ENCODE peak calls at places on chromosomes 12 and 14, in five cellular contexts. One of them, this sample, is unnamed. For H3K27me3, the result is how much of the 10 kb centered on the place peaks cover.

GRCh38 chr12:19833775-19834501 is 394.6 kb downstream of the AEBP2 start:
- DNase-seq in Panc1: no peak
- DNase-seq in PC-3: peak
- DNase-seq in small intestine: no peak
- DNase-seq in fibroblast of lung: peak
- DNase-seq in this sample: peak

GRCh38 chr12:92136883-92137582 is 8.6 kb downstream of the BTG1 start:
- DNase-seq in Panc1: no peak
- DNase-seq in PC-3: peak
- DNase-seq in small intestine: peak
- DNase-seq in fibroblast of lung: peak
- DNase-seq in this sample: peak

GRCh38 chr12:12562016-12562483 is 613 bp downstream of the DUSP16 start:
- DNase-seq in Panc1: no peak
- DNase-seq in PC-3: peak
- DNase-seq in small intestine: no peak
- DNase-seq in fibroblast of lung: peak
- DNase-seq in this sample: peak

GRCh38 chr12:103697912-103698751 is 111.1 kb downstream of the STAB2 start:
- DNase-seq in Panc1: no peak
- DNase-seq in PC-3: no peak
- DNase-seq in small intestine: no peak
- DNase-seq in fibroblast of lung: no peak
- DNase-seq in this sample: no peak

GRCh38 chr12:110355080-110355479 is 48.4 kb downstream of the ANAPC7 start:
- DNase-seq in Panc1: peak
- DNase-seq in PC-3: peak
- DNase-seq in small intestine: peak
- DNase-seq in fibroblast of lung: peak
- DNase-seq in this sample: peak

GRCh38 chr12:71183846-71184245 is 26.0 kb upstream of the TSPAN8 start:
- DNase-seq in Panc1: no peak
- DNase-seq in PC-3: no peak
- DNase-seq in small intestine: no peak
- DNase-seq in fibroblast of lung: peak
- DNase-seq in this sample: no peak

GRCh38 chr12:100474617-100475016 is 951 bp downstream of the NR1H4 start:
- DNase-seq in Panc1: no peak
- DNase-seq in PC-3: no peak
- DNase-seq in small intestine: peak
- DNase-seq in fibroblast of lung: no peak
- DNase-seq in this sample: no peak

GRCh38 chr12:1972856-1973317 is 31.4 kb downstream of the DCP1B start:
- DNase-seq in Panc1: no peak
- DNase-seq in PC-3: no peak
- DNase-seq in small intestine: no peak
- DNase-seq in fibroblast of lung: peak
- DNase-seq in this sample: peak

GRCh38 chr14:100297320-100298300 is 8.6 kb downstream of the SLC25A29 start:
- DNase-seq in Panc1: no peak
- DNase-seq in PC-3: no peak
- DNase-seq in small intestine: no peak
- DNase-seq in fibroblast of lung: peak
- DNase-seq in this sample: peak

GRCh38 chr14:92794547-92794941 is 439 bp downstream of the GOLGA5 start:
- DNase-seq in Panc1: no peak
- DNase-seq in PC-3: no peak
- DNase-seq in small intestine: no peak
- DNase-seq in fibroblast of lung: peak
- DNase-seq in this sample: peak

GRCh38 chr12:98373019-98373554 is 142.3 kb upstream of the TMPO start:
- DNase-seq in Panc1: no peak
- DNase-seq in PC-3: peak
- DNase-seq in small intestine: peak
- DNase-seq in fibroblast of lung: peak
- DNase-seq in this sample: peak

GRCh38 chr12:73106296-73106695 is 834.1 kb downstream of the TRHDE start:
- DNase-seq in Panc1: no peak
- DNase-seq in PC-3: peak
- DNase-seq in small intestine: no peak
- DNase-seq in fibroblast of lung: no peak
- DNase-seq in this sample: no peak

GRCh38 chr12:116609715-116610114 is 50.5 kb downstream of the MAP1LC3B2 start:
- DNase-seq in Panc1: no peak
- DNase-seq in PC-3: peak
- DNase-seq in small intestine: no peak
- DNase-seq in fibroblast of lung: no peak
- DNase-seq in this sample: peak

GRCh38 chr12:49339464-49339861 is 2.5 kb upstream of the C1QL4 start:
- DNase-seq in Panc1: no peak
- DNase-seq in PC-3: no peak
- DNase-seq in small intestine: peak
- DNase-seq in fibroblast of lung: no peak
- DNase-seq in this sample: no peak

GRCh38 chr12:68613209-68613904 is 2.7 kb downstream of the RAP1B start:
- DNase-seq in Panc1: no peak
- DNase-seq in PC-3: no peak
- DNase-seq in small intestine: peak
- DNase-seq in fibroblast of lung: no peak
- DNase-seq in this sample: no peak

GRCh38 chr12:3527181-3527580 is 36.2 kb downstream of the PRMT8 start:
- DNase-seq in Panc1: no peak
- DNase-seq in PC-3: peak
- DNase-seq in small intestine: no peak
- DNase-seq in fibroblast of lung: peak
- DNase-seq in this sample: peak

GRCh38 chr14:77557391-77557790 is 58.8 kb upstream of the ISM2 start:
- DNase-seq in Panc1: no peak
- DNase-seq in PC-3: no peak
- DNase-seq in small intestine: no peak
- DNase-seq in fibroblast of lung: peak
- DNase-seq in this sample: no peak

GRCh38 chr14:53151867-53152626 is 1.1 kb downstream of the DDHD1 start:
- DNase-seq in Panc1: no peak
- DNase-seq in PC-3: peak
- DNase-seq in small intestine: peak
- DNase-seq in fibroblast of lung: peak
- DNase-seq in this sample: peak

GRCh38 chr14:41604793-41605534 is 1.7 kb upstream of the LRFN5 start:
- DNase-seq in Panc1: no peak
- DNase-seq in PC-3: no peak
- DNase-seq in small intestine: no peak
- DNase-seq in fibroblast of lung: peak
- DNase-seq in this sample: peak

GRCh38 chr12:40033260-40033649 is 72.6 kb downstream of the SLC2A13 start:
- DNase-seq in Panc1: no peak
- DNase-seq in PC-3: no peak
- DNase-seq in small intestine: peak
- DNase-seq in fibroblast of lung: no peak
- DNase-seq in this sample: no peak

GRCh38 chr12:122978507-122978955 is 1.9 kb upstream of the ARL6IP4 start:
- DNase-seq in Panc1: no peak
- DNase-seq in PC-3: no peak
- DNase-seq in small intestine: no peak
- DNase-seq in fibroblast of lung: no peak
- DNase-seq in this sample: no peak

GRCh38 chr12:108972226-108972757 is 48.6 kb downstream of the SVOP start:
- DNase-seq in Panc1: no peak
- DNase-seq in PC-3: no peak
- DNase-seq in small intestine: no peak
- DNase-seq in fibroblast of lung: no peak
- DNase-seq in this sample: no peak

GRCh38 chr12:26713885-26714383 is 119.1 kb downstream of the ITPR2 start:
- DNase-seq in Panc1: no peak
- DNase-seq in PC-3: no peak
- DNase-seq in small intestine: no peak
- DNase-seq in fibroblast of lung: no peak
- DNase-seq in this sample: no peak

GRCh38 chr14:90382491-90383125 is 14.2 kb upstream of the CALM1 start:
- DNase-seq in Panc1: no peak
- DNase-seq in PC-3: peak
- DNase-seq in small intestine: peak
- DNase-seq in fibroblast of lung: peak
- DNase-seq in this sample: peak

GRCh38 chr12:114655934-114656697 is 27.9 kb downstream of the TBX3 start:
- DNase-seq in Panc1: no peak
- DNase-seq in PC-3: peak
- DNase-seq in small intestine: peak
- DNase-seq in fibroblast of lung: peak
- DNase-seq in this sample: no peak

GRCh38 chr14:39426605-39427004 is 5.6 kb downstream of the FBXO33 start:
- DNase-seq in Panc1: peak
- DNase-seq in PC-3: peak
- DNase-seq in small intestine: peak
- DNase-seq in fibroblast of lung: peak
- DNase-seq in this sample: peak

GRCh38 chr12:88416786-88417185 is 163.5 kb downstream of the KITLG start:
- DNase-seq in Panc1: no peak
- DNase-seq in PC-3: peak
- DNase-seq in small intestine: no peak
- DNase-seq in fibroblast of lung: peak
- DNase-seq in this sample: no peak

GRCh38 chr14:68137704-68138619 is 318.4 kb downstream of the RAD51B start:
- DNase-seq in Panc1: peak
- DNase-seq in PC-3: peak
- DNase-seq in small intestine: peak
- DNase-seq in fibroblast of lung: peak
- DNase-seq in this sample: peak

GRCh38 chr14:101320386-101320785 is 240.9 kb upstream of the DIO3 start:
- DNase-seq in Panc1: no peak
- DNase-seq in PC-3: no peak
- DNase-seq in small intestine: no peak
- DNase-seq in fibroblast of lung: no peak
- DNase-seq in this sample: no peak
- H3K27me3 ChIP-seq in Panc1: under half
- H3K27me3 ChIP-seq in PC-3: under half
- H3K27me3 ChIP-seq in small intestine: under half
- H3K27me3 ChIP-seq in fibroblast of lung: under half
- H3K27me3 ChIP-seq in this sample: under half

DNA sequence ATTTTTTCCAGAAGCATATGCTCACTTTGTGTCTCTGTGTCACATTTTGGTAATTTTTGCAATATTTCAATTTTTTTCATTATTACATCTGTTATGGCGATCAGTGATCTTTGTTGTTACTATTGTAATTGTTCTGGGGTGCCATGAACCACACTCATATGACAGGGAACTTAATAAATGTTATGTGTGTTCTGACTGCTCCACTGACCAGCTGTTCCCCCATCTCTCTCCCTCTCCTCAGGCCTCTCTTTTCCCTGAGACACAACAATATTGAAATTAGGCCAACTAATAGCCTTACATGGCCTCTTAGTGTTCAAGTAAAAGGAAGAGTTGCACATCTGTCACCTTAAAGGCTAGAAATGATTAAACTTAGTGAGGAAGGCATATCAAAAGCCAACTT is 46.0 kb downstream of the SCN8A start:
- DNase-seq in Panc1: no peak
- DNase-seq in PC-3: no peak
- DNase-seq in small intestine: no peak
- DNase-seq in fibroblast of lung: no peak
- DNase-seq in this sample: no peak
- H3K4me3 ChIP-seq in Panc1: no peak
- H3K4me3 ChIP-seq in PC-3: no peak
- H3K4me3 ChIP-seq in small intestine: no peak
- H3K4me3 ChIP-seq in fibroblast of lung: no peak
- H3K4me3 ChIP-seq in this sample: no peak

GRCh38 chr12:113131556-113131955 is 4.0 kb downstream of the RASAL1 start:
- DNase-seq in Panc1: no peak
- DNase-seq in PC-3: no peak
- DNase-seq in small intestine: no peak
- DNase-seq in fibroblast of lung: no peak
- DNase-seq in this sample: no peak
- H3K27me3 ChIP-seq in Panc1: under half
- H3K27me3 ChIP-seq in PC-3: under half
- H3K27me3 ChIP-seq in small intestine: under half
- H3K27me3 ChIP-seq in fibroblast of lung: under half
- H3K27me3 ChIP-seq in this sample: half or more

GRCh38 chr14:61588419-61588901 is 106.9 kb upstream of the HIF1A start:
- DNase-seq in Panc1: no peak
- DNase-seq in PC-3: no peak
- DNase-seq in small intestine: no peak
- DNase-seq in fibroblast of lung: peak
- DNase-seq in this sample: peak
- H3K4me3 ChIP-seq in Panc1: no peak
- H3K4me3 ChIP-seq in PC-3: no peak
- H3K4me3 ChIP-seq in small intestine: no peak
- H3K4me3 ChIP-seq in fibroblast of lung: no peak
- H3K4me3 ChIP-seq in this sample: no peak

DNA sequence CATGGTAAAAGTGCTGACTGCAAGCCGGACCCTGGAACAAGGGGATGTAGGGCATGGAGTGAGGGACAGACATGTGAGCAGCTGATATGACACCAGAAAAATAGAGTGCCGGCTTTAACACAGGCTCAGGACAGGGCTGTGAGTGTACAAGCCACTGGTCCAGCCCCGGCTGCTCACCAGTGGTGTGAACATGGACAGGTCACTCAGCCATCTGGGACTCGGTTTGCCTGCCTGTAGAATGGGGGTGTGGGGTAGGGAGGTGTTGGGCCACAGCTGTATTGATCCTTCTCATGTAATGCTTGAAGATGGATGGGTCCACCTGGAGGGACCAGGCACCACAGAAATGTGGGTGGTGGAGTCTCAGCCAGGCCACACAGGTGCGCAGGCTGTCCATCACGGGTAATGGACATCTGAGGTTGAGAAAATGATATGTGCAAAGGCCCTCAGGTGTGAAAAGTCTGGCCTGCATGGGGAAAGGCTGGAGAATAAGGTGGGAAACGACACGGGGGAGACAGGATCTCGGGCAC is 10.6 kb upstream of the KRT74 start:
- DNase-seq in Panc1: no peak
- DNase-seq in PC-3: no peak
- DNase-seq in small intestine: no peak
- DNase-seq in fibroblast of lung: no peak
- DNase-seq in this sample: no peak
- H3K27me3 ChIP-seq in Panc1: under half
- H3K27me3 ChIP-seq in PC-3: under half
- H3K27me3 ChIP-seq in small intestine: under half
- H3K27me3 ChIP-seq in fibroblast of lung: under half
- H3K27me3 ChIP-seq in this sample: under half

DNA sequence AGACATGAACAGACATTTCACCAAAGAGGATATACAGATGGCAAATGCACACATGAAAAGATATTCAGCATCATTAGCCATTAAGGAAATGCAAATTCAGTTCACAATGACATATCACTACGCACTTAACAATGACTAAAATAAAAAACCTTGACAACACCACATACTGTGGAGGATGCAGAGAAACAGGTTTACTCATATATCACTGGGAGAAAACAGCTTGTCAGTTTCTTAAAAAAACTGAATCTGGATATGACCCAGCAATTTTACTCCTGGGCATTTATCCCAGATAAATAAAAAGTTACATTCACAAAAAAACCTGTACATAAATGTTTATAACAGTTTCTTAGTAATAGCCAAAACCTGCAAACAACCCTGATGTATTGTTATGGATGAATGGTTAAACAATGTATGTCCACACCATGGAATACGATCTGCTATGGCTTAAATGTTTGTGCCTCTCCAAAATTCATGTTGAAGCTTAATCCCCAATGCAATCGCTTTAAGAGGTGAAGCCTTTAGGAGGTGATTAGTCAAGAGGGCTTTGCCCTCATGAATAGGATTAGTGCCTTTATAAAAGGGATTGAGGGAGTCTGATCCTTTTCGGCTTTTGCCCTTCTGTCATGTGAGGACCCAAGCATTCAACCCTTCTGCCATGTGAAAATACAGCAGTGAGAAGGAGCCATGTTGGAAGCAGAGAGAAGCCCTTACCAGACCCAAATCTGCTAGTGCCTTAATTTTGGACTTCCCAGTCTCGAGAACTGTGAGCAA is 36.0 kb upstream of the PPP4R3A start:
- DNase-seq in Panc1: no peak
- DNase-seq in PC-3: peak
- DNase-seq in small intestine: no peak
- DNase-seq in fibroblast of lung: no peak
- DNase-seq in this sample: no peak
- H3K4me3 ChIP-seq in Panc1: no peak
- H3K4me3 ChIP-seq in PC-3: no peak
- H3K4me3 ChIP-seq in small intestine: no peak
- H3K4me3 ChIP-seq in fibroblast of lung: no peak
- H3K4me3 ChIP-seq in this sample: no peak

This sample was measured in adipocyte.